ENCODE peak calls at places on chromosome 22, in seven cellular contexts. One of them, this sample, is unnamed.

GRCh38 chr22:50270302-50271010 is at the start of gene MAPK11:
- DNase-seq in pancreas: peak
- DNase-seq in OCI-LY7: peak
- DNase-seq in hepatocyte: peak
- DNase-seq in A549: no peak
- DNase-seq in CD8-positive, alpha-beta memory T cell: peak
- DNase-seq in vagina: no peak
- DNase-seq in this sample: no peak

GRCh38 chr22:28116261-28116673 is 197.2 kb upstream of the PITPNB start:
- DNase-seq in vagina: no peak
- DNase-seq in A549: no peak
- DNase-seq in pancreas: peak
- DNase-seq in OCI-LY7: no peak
- DNase-seq in hepatocyte: peak
- DNase-seq in CD8-positive, alpha-beta memory T cell: no peak
- DNase-seq in this sample: no peak

GRCh38 chr22:42320463-42321416 is 50.3 kb upstream of the TCF20 start:
- DNase-seq in hepatocyte: peak
- DNase-seq in A549: no peak
- DNase-seq in CD8-positive, alpha-beta memory T cell: no peak
- DNase-seq in vagina: no peak
- DNase-seq in OCI-LY7: no peak
- DNase-seq in pancreas: no peak
- DNase-seq in this sample: no peak

GRCh38 chr22:44127353-44127752 is 53.4 kb upstream of the PARVG start:
- DNase-seq in vagina: no peak
- DNase-seq in OCI-LY7: no peak
- DNase-seq in CD8-positive, alpha-beta memory T cell: no peak
- DNase-seq in pancreas: no peak
- DNase-seq in A549: no peak
- DNase-seq in hepatocyte: no peak
- DNase-seq in this sample: no peak

GRCh38 chr22:50306753-50307749 is at the start of gene PLXNB2:
- DNase-seq in CD8-positive, alpha-beta memory T cell: no peak
- DNase-seq in A549: peak
- DNase-seq in pancreas: peak
- DNase-seq in OCI-LY7: no peak
- DNase-seq in hepatocyte: peak
- DNase-seq in vagina: no peak
- DNase-seq in this sample: no peak

GRCh38 chr22:17012267-17012666 is 4.2 kb upstream of the GAB4 start:
- DNase-seq in hepatocyte: no peak
- DNase-seq in vagina: no peak
- DNase-seq in OCI-LY7: no peak
- DNase-seq in pancreas: no peak
- DNase-seq in CD8-positive, alpha-beta memory T cell: no peak
- DNase-seq in A549: no peak
- DNase-seq in this sample: no peak

GRCh38 chr22:37054078-37054440 is 2.5 kb downstream of the KCTD17 start:
- DNase-seq in OCI-LY7: peak
- DNase-seq in CD8-positive, alpha-beta memory T cell: no peak
- DNase-seq in A549: no peak
- DNase-seq in pancreas: no peak
- DNase-seq in vagina: no peak
- DNase-seq in hepatocyte: no peak
- DNase-seq in this sample: no peak

GRCh38 chr22:30423296-30423958 is 2.1 kb upstream of the MTFP1 start:
- DNase-seq in A549: no peak
- DNase-seq in CD8-positive, alpha-beta memory T cell: peak
- DNase-seq in hepatocyte: peak
- DNase-seq in pancreas: no peak
- DNase-seq in OCI-LY7: peak
- DNase-seq in vagina: no peak
- DNase-seq in this sample: peak

GRCh38 chr22:42515896-42516295 is 3.7 kb downstream of the RRP7A start:
- DNase-seq in pancreas: peak
- DNase-seq in OCI-LY7: no peak
- DNase-seq in A549: no peak
- DNase-seq in hepatocyte: no peak
- DNase-seq in vagina: no peak
- DNase-seq in CD8-positive, alpha-beta memory T cell: no peak
- DNase-seq in this sample: no peak

GRCh38 chr22:36415415-36416168 is 27.8 kb upstream of the MYH9 start:
- DNase-seq in CD8-positive, alpha-beta memory T cell: no peak
- DNase-seq in pancreas: no peak
- DNase-seq in hepatocyte: no peak
- DNase-seq in vagina: no peak
- DNase-seq in OCI-LY7: no peak
- DNase-seq in A549: no peak
- DNase-seq in this sample: no peak

GRCh38 chr22:49479566-49479965 is 348.1 kb downstream of the BRD1 start:
- DNase-seq in A549: no peak
- DNase-seq in pancreas: no peak
- DNase-seq in vagina: peak
- DNase-seq in hepatocyte: no peak
- DNase-seq in CD8-positive, alpha-beta memory T cell: no peak
- DNase-seq in OCI-LY7: no peak
- DNase-seq in this sample: no peak

GRCh38 chr22:28885939-28886338 is 2.6 kb downstream of the ZNRF3 start:
- DNase-seq in hepatocyte: peak
- DNase-seq in CD8-positive, alpha-beta memory T cell: no peak
- DNase-seq in OCI-LY7: no peak
- DNase-seq in pancreas: no peak
- DNase-seq in vagina: no peak
- DNase-seq in A549: no peak
- DNase-seq in this sample: no peak

GRCh38 chr22:33756508-33756949 is 163.7 kb downstream of the LARGE1 start:
- DNase-seq in pancreas: no peak
- DNase-seq in hepatocyte: peak
- DNase-seq in vagina: no peak
- DNase-seq in A549: no peak
- DNase-seq in CD8-positive, alpha-beta memory T cell: no peak
- DNase-seq in OCI-LY7: peak
- DNase-seq in this sample: no peak

GRCh38 chr22:47032091-47032943 is 269.9 kb downstream of the TBC1D22A start:
- DNase-seq in A549: no peak
- DNase-seq in CD8-positive, alpha-beta memory T cell: no peak
- DNase-seq in hepatocyte: no peak
- DNase-seq in vagina: no peak
- DNase-seq in OCI-LY7: no peak
- DNase-seq in pancreas: peak
- DNase-seq in this sample: no peak
- H3K27ac ChIP-seq in A549: no peak
- H3K27ac ChIP-seq in CD8-positive, alpha-beta memory T cell: no peak
- H3K27ac ChIP-seq in hepatocyte: peak
- H3K27ac ChIP-seq in vagina: peak
- H3K27ac ChIP-seq in OCI-LY7: no peak
- H3K27ac ChIP-seq in pancreas: peak
- H3K27ac ChIP-seq in this sample: no peak

DNA sequence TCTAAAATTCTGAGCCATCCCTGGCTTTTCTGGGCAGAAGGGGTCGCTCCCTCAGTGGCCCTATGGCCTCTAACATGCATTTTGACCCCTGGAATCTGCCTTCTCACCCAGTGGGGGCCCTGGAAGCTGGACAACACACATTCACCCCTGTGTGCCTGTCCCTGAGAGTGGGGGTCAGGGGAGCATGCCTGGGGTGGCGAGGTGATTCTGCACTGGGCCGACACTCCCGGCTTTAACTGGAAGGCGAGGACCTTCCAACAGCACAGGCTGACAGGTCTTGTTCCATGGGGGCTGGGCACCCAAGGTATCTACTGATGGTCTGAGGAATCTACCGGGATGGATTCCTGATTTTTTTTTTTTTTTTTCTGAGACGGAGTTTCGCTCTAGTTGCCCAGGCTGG is 10.7 kb downstream of the PPM1F start:
- DNase-seq in hepatocyte: no peak
- DNase-seq in A549: no peak
- DNase-seq in vagina: no peak
- DNase-seq in pancreas: peak
- DNase-seq in CD8-positive, alpha-beta memory T cell: no peak
- DNase-seq in OCI-LY7: no peak
- DNase-seq in this sample: no peak
- H3K27ac ChIP-seq in hepatocyte: no peak
- H3K27ac ChIP-seq in A549: peak
- H3K27ac ChIP-seq in vagina: peak
- H3K27ac ChIP-seq in pancreas: no peak
- H3K27ac ChIP-seq in CD8-positive, alpha-beta memory T cell: no peak
- H3K27ac ChIP-seq in OCI-LY7: no peak
- H3K27ac ChIP-seq in this sample: peak

GRCh38 chr22:24059793-24060192 is 48.7 kb downstream of the CABIN1 start:
- DNase-seq in A549: no peak
- DNase-seq in hepatocyte: no peak
- DNase-seq in OCI-LY7: no peak
- DNase-seq in pancreas: no peak
- DNase-seq in vagina: no peak
- DNase-seq in CD8-positive, alpha-beta memory T cell: no peak
- DNase-seq in this sample: no peak
- H3K27ac ChIP-seq in A549: no peak
- H3K27ac ChIP-seq in hepatocyte: no peak
- H3K27ac ChIP-seq in OCI-LY7: no peak
- H3K27ac ChIP-seq in pancreas: no peak
- H3K27ac ChIP-seq in vagina: peak
- H3K27ac ChIP-seq in CD8-positive, alpha-beta memory T cell: no peak
- H3K27ac ChIP-seq in this sample: no peak

DNA sequence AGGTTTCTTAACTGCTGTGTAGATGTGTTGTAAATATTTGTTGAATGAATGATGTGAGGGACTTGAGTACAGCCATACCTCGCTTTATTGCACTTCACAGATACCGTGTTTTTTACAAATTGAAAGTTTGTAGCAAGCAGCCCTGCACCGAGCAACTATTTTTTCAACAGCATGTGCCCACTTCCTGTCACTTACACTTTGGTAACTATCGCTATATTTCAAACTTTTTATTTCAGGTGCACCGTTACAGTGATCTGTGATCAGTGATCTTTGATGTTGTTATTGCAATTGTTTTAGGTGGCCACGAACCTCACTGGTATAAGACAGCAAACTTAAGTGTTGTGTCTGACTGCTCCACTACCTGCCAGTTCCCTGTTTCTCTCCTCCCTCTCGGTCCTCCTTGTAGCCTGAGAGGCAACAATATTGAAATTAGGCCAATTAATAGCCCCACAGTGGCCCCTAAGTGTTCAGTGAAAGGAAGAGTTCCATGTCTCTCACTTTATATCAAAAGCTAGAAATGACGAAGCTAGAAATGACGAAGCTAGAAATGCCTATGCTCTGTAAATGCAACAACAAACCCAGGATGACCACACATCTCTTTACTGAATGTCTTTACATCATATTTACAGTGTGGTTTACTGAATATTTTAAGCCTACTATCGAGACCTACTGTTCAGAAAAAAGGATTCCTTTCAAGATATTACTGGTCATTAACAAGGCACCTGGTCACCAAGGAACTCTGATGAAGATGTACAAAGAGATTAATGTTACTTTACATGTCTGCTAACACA is 1.0 kb downstream of the SFI1 start:
- DNase-seq in hepatocyte: no peak
- DNase-seq in OCI-LY7: peak
- DNase-seq in pancreas: no peak
- DNase-seq in vagina: no peak
- DNase-seq in CD8-positive, alpha-beta memory T cell: peak
- DNase-seq in A549: no peak
- DNase-seq in this sample: no peak
- H3K27ac ChIP-seq in hepatocyte: peak
- H3K27ac ChIP-seq in OCI-LY7: peak
- H3K27ac ChIP-seq in pancreas: no peak
- H3K27ac ChIP-seq in vagina: peak
- H3K27ac ChIP-seq in CD8-positive, alpha-beta memory T cell: peak
- H3K27ac ChIP-seq in A549: peak
- H3K27ac ChIP-seq in this sample: no peak

DNA sequence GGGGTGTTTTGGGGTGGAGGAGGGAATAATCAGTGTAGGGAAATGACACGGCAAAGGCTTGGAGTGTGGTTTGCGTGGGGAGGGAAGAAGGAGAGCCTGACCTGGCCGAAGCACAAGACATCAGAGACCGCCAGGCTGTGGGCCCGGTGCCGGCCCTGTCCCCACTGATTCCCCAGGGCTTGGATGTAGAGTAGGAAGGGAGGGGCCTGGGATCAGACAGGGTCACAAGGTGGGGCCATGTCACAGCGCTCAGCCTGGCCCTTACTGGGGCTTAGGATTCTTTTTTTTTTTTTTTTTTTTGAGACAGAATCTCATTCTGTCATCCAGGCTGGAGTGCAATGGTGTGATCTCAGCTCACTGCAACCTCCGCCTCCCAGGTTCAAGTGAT is 9.8 kb downstream of the PICK1 start:
- DNase-seq in pancreas: no peak
- DNase-seq in OCI-LY7: no peak
- DNase-seq in vagina: no peak
- DNase-seq in A549: no peak
- DNase-seq in CD8-positive, alpha-beta memory T cell: no peak
- DNase-seq in hepatocyte: no peak
- DNase-seq in this sample: no peak
- H3K27ac ChIP-seq in pancreas: no peak
- H3K27ac ChIP-seq in OCI-LY7: no peak
- H3K27ac ChIP-seq in vagina: peak
- H3K27ac ChIP-seq in A549: no peak
- H3K27ac ChIP-seq in CD8-positive, alpha-beta memory T cell: no peak
- H3K27ac ChIP-seq in hepatocyte: no peak
- H3K27ac ChIP-seq in this sample: peak

This sample was measured in substantia nigra.